ENCODE peak calls at places on chromosomes 3 and 15, in five cellular contexts. One of them, this sample, is unnamed.

GRCh38 chr3:97872209-97873042 is 50.6 kb downstream of the CRYBG3 start:
- DNase-seq in stimulated activated naive B cell treated with anti-CD40 and anti-IgM and Interleukin-4, amounts not matched to agents 10 μg/mL and 1 μg/mL and 100 μg/mL, for 72 hours: no peak
- DNase-seq in breast epithelium: no peak
- DNase-seq in IMR-90: peak
- DNase-seq in stimulated activated CD8-positive, alpha-beta memory T cell treated with anti-CD3 and anti-CD28 coated beads, Interleukin-4, amount 100 ng/mL, for 1 hour: no peak
- DNase-seq in this sample: peak

GRCh38 chr15:56464893-56465520 is at the start of gene MNS1:
- DNase-seq in stimulated activated naive B cell treated with anti-CD40 and anti-IgM and Interleukin-4, amounts not matched to agents 10 μg/mL and 1 μg/mL and 100 μg/mL, for 72 hours: peak
- DNase-seq in breast epithelium: peak
- DNase-seq in IMR-90: peak
- DNase-seq in stimulated activated CD8-positive, alpha-beta memory T cell treated with anti-CD3 and anti-CD28 coated beads, Interleukin-4, amount 100 ng/mL, for 1 hour: peak
- DNase-seq in this sample: peak

GRCh38 chr3:169044341-169045113 is 619.0 kb downstream of the MECOM start:
- DNase-seq in stimulated activated naive B cell treated with anti-CD40 and anti-IgM and Interleukin-4, amounts not matched to agents 10 μg/mL and 1 μg/mL and 100 μg/mL, for 72 hours: no peak
- DNase-seq in breast epithelium: no peak
- DNase-seq in IMR-90: peak
- DNase-seq in stimulated activated CD8-positive, alpha-beta memory T cell treated with anti-CD3 and anti-CD28 coated beads, Interleukin-4, amount 100 ng/mL, for 1 hour: no peak
- DNase-seq in this sample: peak

GRCh38 chr15:67148196-67148701 is 82.8 kb downstream of the SMAD3 start:
- DNase-seq in stimulated activated naive B cell treated with anti-CD40 and anti-IgM and Interleukin-4, amounts not matched to agents 10 μg/mL and 1 μg/mL and 100 μg/mL, for 72 hours: no peak
- DNase-seq in breast epithelium: no peak
- DNase-seq in IMR-90: peak
- DNase-seq in stimulated activated CD8-positive, alpha-beta memory T cell treated with anti-CD3 and anti-CD28 coated beads, Interleukin-4, amount 100 ng/mL, for 1 hour: no peak
- DNase-seq in this sample: peak

GRCh38 chr3:13491206-13491974 is 11.3 kb downstream of the HDAC11 start:
- DNase-seq in stimulated activated naive B cell treated with anti-CD40 and anti-IgM and Interleukin-4, amounts not matched to agents 10 μg/mL and 1 μg/mL and 100 μg/mL, for 72 hours: no peak
- DNase-seq in breast epithelium: no peak
- DNase-seq in IMR-90: no peak
- DNase-seq in stimulated activated CD8-positive, alpha-beta memory T cell treated with anti-CD3 and anti-CD28 coated beads, Interleukin-4, amount 100 ng/mL, for 1 hour: no peak
- DNase-seq in this sample: no peak

GRCh38 chr3:141311496-141312358 is 56.6 kb upstream of the ZBTB38 start:
- DNase-seq in stimulated activated naive B cell treated with anti-CD40 and anti-IgM and Interleukin-4, amounts not matched to agents 10 μg/mL and 1 μg/mL and 100 μg/mL, for 72 hours: peak
- DNase-seq in breast epithelium: peak
- DNase-seq in IMR-90: peak
- DNase-seq in stimulated activated CD8-positive, alpha-beta memory T cell treated with anti-CD3 and anti-CD28 coated beads, Interleukin-4, amount 100 ng/mL, for 1 hour: peak
- DNase-seq in this sample: peak

GRCh38 chr15:87949214-87949933 is 307.2 kb downstream of the NTRK3 start:
- DNase-seq in stimulated activated naive B cell treated with anti-CD40 and anti-IgM and Interleukin-4, amounts not matched to agents 10 μg/mL and 1 μg/mL and 100 μg/mL, for 72 hours: no peak
- DNase-seq in breast epithelium: peak
- DNase-seq in IMR-90: no peak
- DNase-seq in stimulated activated CD8-positive, alpha-beta memory T cell treated with anti-CD3 and anti-CD28 coated beads, Interleukin-4, amount 100 ng/mL, for 1 hour: no peak
- DNase-seq in this sample: no peak

GRCh38 chr3:187743195-187744141 is 1.8 kb downstream of the BCL6 start:
- DNase-seq in stimulated activated naive B cell treated with anti-CD40 and anti-IgM and Interleukin-4, amounts not matched to agents 10 μg/mL and 1 μg/mL and 100 μg/mL, for 72 hours: peak
- DNase-seq in breast epithelium: peak
- DNase-seq in IMR-90: peak
- DNase-seq in stimulated activated CD8-positive, alpha-beta memory T cell treated with anti-CD3 and anti-CD28 coated beads, Interleukin-4, amount 100 ng/mL, for 1 hour: no peak
- DNase-seq in this sample: peak

GRCh38 chr15:80418892-80419537 is 14.8 kb downstream of the ARNT2 start:
- DNase-seq in stimulated activated naive B cell treated with anti-CD40 and anti-IgM and Interleukin-4, amounts not matched to agents 10 μg/mL and 1 μg/mL and 100 μg/mL, for 72 hours: no peak
- DNase-seq in breast epithelium: no peak
- DNase-seq in IMR-90: peak
- DNase-seq in stimulated activated CD8-positive, alpha-beta memory T cell treated with anti-CD3 and anti-CD28 coated beads, Interleukin-4, amount 100 ng/mL, for 1 hour: no peak
- DNase-seq in this sample: peak

GRCh38 chr3:4731543-4732111 is 238.5 kb downstream of the ITPR1 start:
- DNase-seq in stimulated activated naive B cell treated with anti-CD40 and anti-IgM and Interleukin-4, amounts not matched to agents 10 μg/mL and 1 μg/mL and 100 μg/mL, for 72 hours: no peak
- DNase-seq in breast epithelium: peak
- DNase-seq in IMR-90: no peak
- DNase-seq in stimulated activated CD8-positive, alpha-beta memory T cell treated with anti-CD3 and anti-CD28 coated beads, Interleukin-4, amount 100 ng/mL, for 1 hour: no peak
- DNase-seq in this sample: no peak

GRCh38 chr3:176041812-176042211 is 1155.5 kb downstream of the TBL1XR1 start:
- DNase-seq in stimulated activated naive B cell treated with anti-CD40 and anti-IgM and Interleukin-4, amounts not matched to agents 10 μg/mL and 1 μg/mL and 100 μg/mL, for 72 hours: no peak
- DNase-seq in breast epithelium: no peak
- DNase-seq in IMR-90: peak
- DNase-seq in stimulated activated CD8-positive, alpha-beta memory T cell treated with anti-CD3 and anti-CD28 coated beads, Interleukin-4, amount 100 ng/mL, for 1 hour: no peak
- DNase-seq in this sample: peak

GRCh38 chr3:99699841-99700240 is 61.4 kb downstream of the COL8A1 start:
- DNase-seq in stimulated activated naive B cell treated with anti-CD40 and anti-IgM and Interleukin-4, amounts not matched to agents 10 μg/mL and 1 μg/mL and 100 μg/mL, for 72 hours: no peak
- DNase-seq in breast epithelium: no peak
- DNase-seq in IMR-90: peak
- DNase-seq in stimulated activated CD8-positive, alpha-beta memory T cell treated with anti-CD3 and anti-CD28 coated beads, Interleukin-4, amount 100 ng/mL, for 1 hour: no peak
- DNase-seq in this sample: peak

GRCh38 chr15:56918907-56919707 is 663 bp downstream of the TCF12 start:
- DNase-seq in stimulated activated naive B cell treated with anti-CD40 and anti-IgM and Interleukin-4, amounts not matched to agents 10 μg/mL and 1 μg/mL and 100 μg/mL, for 72 hours: peak
- DNase-seq in breast epithelium: peak
- DNase-seq in IMR-90: peak
- DNase-seq in stimulated activated CD8-positive, alpha-beta memory T cell treated with anti-CD3 and anti-CD28 coated beads, Interleukin-4, amount 100 ng/mL, for 1 hour: no peak
- DNase-seq in this sample: peak

GRCh38 chr3:85170646-85171045 is 211.9 kb downstream of the CADM2 start:
- DNase-seq in stimulated activated naive B cell treated with anti-CD40 and anti-IgM and Interleukin-4, amounts not matched to agents 10 μg/mL and 1 μg/mL and 100 μg/mL, for 72 hours: no peak
- DNase-seq in breast epithelium: no peak
- DNase-seq in IMR-90: no peak
- DNase-seq in stimulated activated CD8-positive, alpha-beta memory T cell treated with anti-CD3 and anti-CD28 coated beads, Interleukin-4, amount 100 ng/mL, for 1 hour: no peak
- DNase-seq in this sample: no peak

This sample was measured in HCEC 1CT.